ENCODE peak calls at places on chromosome 2, in ten cellular contexts. I is mammary epithelial cell; T is coronary artery; A is colonic mucosa; M is fibroblast of the aortic adventitia; K is H1; O is WTC11; Z is uterus; D is left ventricle myocardium inferior; G is CD8-positive, alpha-beta T cell. N is an unnamed sample.

GRCh38 chr2:127857494-127857818 is 499 bp downstream of the POLR2D start:
- DNase-seq in M (peak; percentile 26), I (peak; percentile 20), T (no peak), O (peak; percentile 23), G (no peak), K (no peak), D (no peak), A (peak; percentile 34), Z (no peak), N (no peak)

GRCh38 chr2:78768016-78768415 is 257.5 kb upstream of the REG3G start:
- DNase-seq in Z (no peak), G (no peak), T (no peak), M (no peak), A (no peak), D (no peak), I (no peak), K (peak; percentile 2), O (no peak), N (no peak)

GRCh38 chr2:144137705-144138428 is 382.1 kb downstream of the ZEB2 start:
- DNase-seq in Z (no peak), A (no peak), T (no peak), M (no peak), I (no peak), O (no peak), G (no peak), K (no peak), D (no peak), N (no peak)

GRCh38 chr2:98907385-98907784 is 28.6 kb downstream of the CRACDL start:
- DNase-seq in M (no peak), D (no peak), T (no peak), G (no peak), O (no peak), K (no peak), A (no peak), Z (no peak), I (no peak), N (no peak)

GRCh38 chr2:98333922-98334321 is 12.3 kb upstream of the CNGA3 start:
- DNase-seq in T (no peak), M (peak; percentile 5), D (no peak), G (no peak), K (no peak), O (no peak), Z (no peak), I (no peak), A (no peak), N (no peak)

GRCh38 chr2:231332388-231332787 is 63.1 kb upstream of the B3GNT7 start:
- DNase-seq in M (no peak), Z (no peak), O (no peak), G (no peak), D (no peak), A (no peak), T (no peak), I (no peak), K (no peak), N (no peak)

GRCh38 chr2:134133622-134134312 is 120.1 kb upstream of the MGAT5 start:
- DNase-seq in D (peak; percentile 52), Z (no peak), M (peak; percentile 8), G (no peak), O (no peak), T (no peak), A (no peak), K (no peak), I (no peak), N (no peak)

GRCh38 chr2:217955881-217956493 is 46.8 kb downstream of the TNS1 start:
- DNase-seq in Z (no peak), O (no peak), K (no peak), T (no peak), M (no peak), A (no peak), D (no peak), I (no peak), G (no peak), N (peak; percentile 29)

GRCh38 chr2:152682663-152683062 is 34.6 kb downstream of the PRPF40A start:
- DNase-seq in Z (no peak), O (no peak), K (no peak), M (no peak), A (no peak), T (no peak), I (no peak), G (no peak), D (no peak), N (no peak)

GRCh38 chr2:228224410-228224809 is 42.9 kb upstream of the SPHKAP start:
- DNase-seq in O (no peak), M (no peak), A (no peak), I (no peak), Z (no peak), G (no peak), T (no peak), D (no peak), K (no peak), N (no peak)

GRCh38 chr2:236633764-236634163 is 64.1 kb downstream of the ACKR3 start:
- DNase-seq in O (no peak), D (no peak), I (no peak), M (no peak), Z (no peak), T (peak; percentile 61), A (no peak), G (no peak), K (no peak), N (no peak)

GRCh38 chr2:31467426-31467825 is 52.9 kb upstream of the XDH start:
- DNase-seq in G (no peak), A (no peak), O (no peak), I (peak; percentile 57), T (no peak), K (no peak), D (no peak), M (no peak), Z (no peak), N (no peak)

GRCh38 chr2:2147024-2147900 is 183.8 kb downstream of the MYT1L start:
- DNase-seq in A (no peak), M (no peak), K (no peak), D (peak; percentile 32), T (no peak), Z (no peak), I (no peak), O (no peak), G (no peak), N (no peak)

GRCh38 chr2:2146220-2146619 is 184.9 kb downstream of the MYT1L start:
- DNase-seq in Z (no peak), K (no peak), T (no peak), M (no peak), O (no peak), D (no peak), I (no peak), G (no peak), A (no peak), N (no peak)

DNA sequence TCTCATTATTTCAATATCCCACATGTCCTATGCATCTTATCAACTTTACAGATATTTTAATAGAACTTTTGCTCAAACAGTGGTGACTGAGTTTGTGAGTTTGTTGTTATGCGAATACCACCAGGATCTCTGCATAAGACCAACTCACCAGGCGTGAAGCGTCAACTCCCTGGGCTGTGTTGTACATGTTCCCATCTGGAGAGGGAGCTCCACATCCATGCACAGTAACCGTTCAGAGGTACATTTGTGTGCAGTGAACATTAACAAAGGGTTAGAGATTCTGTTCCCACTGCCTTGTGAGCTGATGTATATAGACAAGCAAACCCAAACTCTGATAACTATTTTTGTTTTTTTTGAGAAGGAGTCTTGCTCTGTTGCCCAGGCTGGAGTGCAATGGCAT is 188.7 kb downstream of the MYT1L start:
- DNase-seq in I (no peak), Z (no peak), A (no peak), K (no peak), M (no peak), T (no peak), G (no peak), D (no peak), O (no peak), N (no peak)
- TF ChIP-seq CTCF in I (no peak), Z (no peak), A (no peak), K (peak; percentile 19), M (no peak), T (no peak), G (no peak), D (no peak), O (no peak), N (no peak)

GRCh38 chr2:23569761-23570383 is 184.9 kb downstream of the KLHL29 start:
- DNase-seq in Z (no peak), T (no peak), O (no peak), I (no peak), A (no peak), K (no peak), M (no peak), G (no peak), D (no peak), N (no peak)
- TF ChIP-seq CTCF in Z (no peak), T (no peak), O (no peak), I (no peak), A (no peak), K (no peak), M (no peak), G (no peak), D (no peak), N (no peak)

DNA sequence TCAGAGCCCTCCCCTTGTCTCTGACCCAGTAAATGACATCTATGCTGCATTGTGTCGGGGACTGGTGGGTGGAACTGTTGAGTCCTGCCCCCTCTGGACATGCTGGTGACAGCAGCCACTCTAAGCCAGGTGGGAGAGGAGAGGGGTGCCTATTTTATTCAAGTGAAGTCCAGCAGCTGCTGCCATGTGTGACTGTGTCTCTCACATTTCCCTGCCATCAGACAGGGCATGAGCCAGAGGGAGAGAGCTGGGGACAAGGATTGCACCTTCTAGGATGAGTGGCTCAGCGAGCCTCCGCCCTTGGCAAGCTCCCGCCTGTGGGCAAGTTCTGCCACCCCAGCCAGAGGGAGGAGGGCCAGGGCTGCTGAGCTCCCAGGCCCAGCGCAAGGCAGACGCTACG is 13.7 kb downstream of the NGEF start:
- DNase-seq in K (no peak), O (no peak), M (no peak), D (no peak), A (no peak), G (no peak), T (peak; percentile 46), I (no peak), Z (no peak), N (no peak)
- TF ChIP-seq CTCF in K (peak; percentile 52), O (no peak), M (no peak), D (no peak), A (no peak), G (no peak), T (no peak), I (no peak), Z (no peak), N (no peak)

GRCh38 chr2:160269803-160270570 is 69.9 kb upstream of the ITGB6 start:
- DNase-seq in Z (peak; percentile 96), M (peak; percentile 98), A (peak; percentile 79), G (peak; percentile 50), O (peak; percentile 79), D (peak; percentile 91), T (peak; percentile 97), K (peak; percentile 85), I (peak; percentile 45), N (peak; percentile 76)

GRCh38 chr2:160271166-160272086 is 71.4 kb upstream of the ITGB6 start:
- DNase-seq in O (no peak), G (no peak), A (no peak), Z (peak; percentile 25), T (peak; percentile 74), D (no peak), I (no peak), K (no peak), M (peak; percentile 45), N (no peak)

GRCh38 chr2:160268382-160268781 is 68.3 kb upstream of the ITGB6 start:
- DNase-seq in G (no peak), M (peak; percentile 27), T (no peak), I (no peak), K (no peak), A (no peak), Z (no peak), O (no peak), D (no peak), N (no peak)

GRCh38 chr2:160269365-160269764 is 69.3 kb upstream of the ITGB6 start:
- DNase-seq in K (no peak), D (no peak), M (peak; percentile 34), T (no peak), A (no peak), G (no peak), I (no peak), Z (no peak), O (no peak), N (no peak)

GRCh38 chr2:160270571-160271113 is 70.6 kb upstream of the ITGB6 start:
- DNase-seq in G (no peak), T (peak; percentile 78), D (no peak), M (no peak), K (no peak), A (no peak), Z (no peak), O (peak; percentile 15), I (no peak), N (no peak)
- TF ChIP-seq CTCF in G (no peak), T (no peak), D (no peak), M (peak; percentile 44), K (no peak), A (no peak), Z (no peak), O (no peak), I (no peak), N (no peak)